ENCODE peak calls at places on chromosomes 6 and 20, in ten cellular contexts. L is dorsolateral prefrontal cortex; R is Calu3; F is left lung; T is progenitor cell of endocrine pancreas; S is astrocyte of the spinal cord; W is CD8-positive, alpha-beta T cell; U is heart left ventricle; M is neural progenitor cell; N is AG04450. V is an unnamed sample.

GRCh38 chr6:43703512-43704429 is 16.2 kb upstream of the MRPS18A start:
- DNase-seq in W (no peak), U (no peak), N (no peak), M (no peak), L (no peak), S (no peak), T (no peak), R (peak; percentile 69), F (no peak), V (no peak)

GRCh38 chr6:109235639-109236038 is 140.3 kb downstream of the CEP57L1 start:
- DNase-seq in M (no peak), W (no peak), N (no peak), S (no peak), R (no peak), U (no peak), T (no peak), L (no peak), F (no peak), V (no peak)

GRCh38 chr20:57573893-57574292 is 13.0 kb downstream of the PCK1 start:
- DNase-seq in T (no peak), L (no peak), F (no peak), U (no peak), R (no peak), N (no peak), M (no peak), W (no peak), S (no peak), V (peak; percentile 39)

GRCh38 chr20:47456952-47457724 is 44.5 kb upstream of the NCOA3 start:
- DNase-seq in R (peak; percentile 31), T (no peak), M (no peak), F (no peak), N (no peak), W (no peak), S (peak; percentile 69), U (no peak), L (no peak), V (no peak)

GRCh38 chr6:130426078-130426726 is 60.4 kb downstream of the TMEM200A start:
- DNase-seq in F (no peak), M (no peak), S (peak; percentile 62), N (no peak), L (no peak), T (no peak), W (no peak), U (no peak), R (no peak), V (no peak)

GRCh38 chr6:79586548-79586947 is 44.6 kb upstream of the SH3BGRL2 start:
- DNase-seq in N (no peak), M (peak; percentile 37), S (peak; percentile 39), W (no peak), F (no peak), T (no peak), R (no peak), U (no peak), L (no peak), V (no peak)

GRCh38 chr20:14178528-14178927 is 158.9 kb downstream of the FLRT3 start:
- DNase-seq in F (no peak), M (no peak), W (no peak), T (no peak), S (no peak), L (no peak), R (no peak), U (no peak), N (no peak), V (no peak)

GRCh38 chr6:81895511-81896185 is 143.2 kb upstream of the TENT5A start:
- DNase-seq in L (no peak), N (peak; percentile 59), T (no peak), F (no peak), M (no peak), U (no peak), S (peak; percentile 98), W (no peak), R (no peak), V (no peak)

GRCh38 chr6:155561262-155561970 is 105.8 kb upstream of the NOX3 start:
- DNase-seq in R (no peak), F (no peak), M (no peak), S (no peak), N (peak; percentile 16), W (no peak), L (no peak), T (no peak), U (no peak), V (no peak)

GRCh38 chr20:326645-327031 is 1.3 kb downstream of the SOX12 start:
- DNase-seq in F (peak; percentile 47), R (peak; percentile 33), T (peak; percentile 47), U (no peak), W (no peak), N (no peak), S (no peak), L (no peak), M (peak; percentile 73), V (peak; percentile 63)
- TF ChIP-seq CTCF in F (no peak), R (no peak), T (no peak), U (no peak), W (no peak), N (no peak), S (no peak), L (no peak), M (peak; percentile 24), V (no peak)

GRCh38 chr6:10315631-10316145 is 99.2 kb downstream of the TFAP2A start:
- DNase-seq in S (no peak), R (no peak), M (no peak), T (no peak), N (no peak), W (no peak), F (no peak), U (no peak), L (no peak), V (no peak)
- TF ChIP-seq CTCF in S (no peak), R (no peak), M (no peak), T (no peak), N (no peak), W (no peak), F (no peak), U (no peak), L (no peak), V (no peak)

DNA sequence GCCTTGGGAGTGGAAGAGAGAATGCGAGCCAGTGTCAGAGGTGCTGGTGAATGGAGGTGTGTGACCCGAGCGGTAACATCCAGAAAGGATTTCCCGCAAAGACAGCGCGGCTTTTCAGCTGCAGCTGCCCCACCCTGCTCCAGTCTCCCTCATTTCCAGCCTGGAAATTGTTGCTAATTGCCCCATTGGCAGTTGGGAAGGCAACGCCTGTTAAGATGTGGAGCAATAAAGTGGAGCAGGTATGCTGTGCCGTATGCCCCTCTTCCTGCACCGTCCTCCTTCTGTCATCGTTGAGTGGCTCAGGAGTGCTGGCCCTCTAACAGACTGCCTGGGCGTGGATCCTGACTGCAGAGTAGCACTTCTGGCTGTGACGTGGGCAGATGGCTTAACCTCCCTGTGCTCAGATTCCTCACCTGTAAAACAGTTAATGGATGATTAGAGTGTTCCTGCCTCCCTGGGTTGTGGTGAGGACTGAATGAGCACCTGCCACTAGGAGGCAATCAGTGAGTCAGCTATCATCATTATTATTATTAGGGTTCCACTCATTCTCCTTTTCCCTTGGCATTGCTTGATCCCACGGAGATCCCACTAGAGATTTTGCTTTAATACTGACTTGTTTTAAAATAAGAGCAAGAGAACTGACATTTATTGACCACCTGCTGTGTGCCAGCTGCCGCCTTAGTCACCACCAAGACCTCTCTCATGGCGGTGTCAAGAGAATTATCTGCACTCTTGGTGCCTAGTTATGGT is 11.7 kb downstream of the ARFGEF2 start:
- DNase-seq in L (no peak), F (peak; percentile 81), T (no peak), S (no peak), W (no peak), U (no peak), N (no peak), M (no peak), R (peak; percentile 13), V (peak; percentile 54)
- TF ChIP-seq CTCF in L (no peak), F (no peak), T (no peak), S (no peak), W (no peak), U (no peak), N (no peak), M (no peak), R (no peak), V (no peak)

DNA sequence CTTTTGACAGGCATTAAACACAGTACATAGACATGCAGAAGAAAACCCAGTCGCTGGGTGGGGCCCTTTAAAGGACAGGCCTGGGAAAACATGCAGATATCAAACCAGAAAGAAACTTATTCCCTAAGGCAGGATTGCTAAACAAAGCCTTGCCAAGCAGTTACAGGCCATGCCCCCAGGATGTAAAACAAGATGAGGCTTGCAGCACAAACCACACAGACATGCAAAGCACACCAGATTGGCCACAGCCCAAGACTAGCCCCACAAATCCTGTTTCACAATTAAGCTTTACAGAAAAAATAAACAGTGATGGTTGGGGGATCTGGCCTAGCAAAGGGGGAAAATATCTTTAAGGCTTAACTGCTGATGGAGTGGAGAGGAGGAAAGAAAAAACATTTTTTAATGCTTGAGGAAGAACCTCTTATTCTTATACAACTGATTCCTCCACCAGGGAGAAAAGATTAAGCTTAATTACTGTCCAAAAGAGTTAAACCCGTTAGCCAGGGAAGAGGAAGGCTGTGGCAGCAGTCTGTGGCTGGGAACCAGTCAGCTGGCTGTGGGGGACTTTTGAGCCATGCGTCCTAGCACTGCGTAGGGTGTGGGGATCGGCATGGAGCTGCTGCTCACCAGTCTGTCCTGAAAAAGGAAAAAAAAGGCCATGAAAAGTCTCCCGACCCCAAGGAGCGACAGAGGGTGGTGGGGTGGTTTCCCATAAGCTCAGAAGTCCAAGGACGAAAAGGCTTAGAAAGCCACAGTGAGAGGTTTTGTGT is 28.4 kb downstream of the COL19A1 start:
- DNase-seq in R (no peak), F (no peak), S (peak; percentile 50), W (no peak), M (peak; percentile 13), L (no peak), T (no peak), N (peak; percentile 39), U (no peak), V (no peak)
- TF ChIP-seq CTCF in R (no peak), F (no peak), S (no peak), W (no peak), M (no peak), L (no peak), T (no peak), N (no peak), U (no peak), V (no peak)

DNA sequence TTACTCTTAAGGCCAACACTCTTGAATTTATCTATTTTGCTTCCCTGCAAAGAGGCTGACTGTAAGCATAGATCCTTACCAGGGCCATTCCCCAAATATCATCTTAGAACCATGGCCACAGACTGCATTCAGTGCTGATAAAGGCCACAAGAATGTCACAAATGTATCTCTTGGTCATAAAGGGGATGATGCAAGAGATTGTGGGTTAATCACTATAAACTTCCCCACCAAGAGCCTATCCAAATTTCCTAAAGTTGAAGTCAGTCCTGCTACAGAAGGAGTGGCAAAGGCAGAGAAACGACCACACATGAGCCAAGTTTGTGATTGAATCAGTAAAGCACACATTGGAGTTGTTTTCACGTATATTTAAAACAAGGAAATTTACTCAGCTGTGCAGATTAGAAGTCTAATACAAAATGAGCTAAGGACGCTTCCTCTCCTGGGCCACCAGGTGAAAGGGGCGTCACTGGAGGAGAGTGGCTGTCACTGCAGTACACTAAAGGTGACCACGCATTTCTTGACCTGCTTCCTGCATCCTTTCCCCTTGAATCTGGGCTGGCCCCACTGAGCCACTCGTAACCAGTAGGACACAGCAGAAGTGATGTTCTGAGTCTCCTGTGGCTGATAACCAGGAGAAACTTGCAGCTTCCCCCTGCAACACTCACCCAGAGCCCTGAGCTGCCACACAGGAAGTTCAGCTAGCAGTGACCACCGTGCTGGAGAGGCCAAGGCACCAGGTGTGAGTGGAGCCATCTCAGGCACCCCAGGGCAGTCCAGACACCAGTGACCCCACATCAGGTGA is 181.9 kb downstream of the SYNDIG1 start:
- DNase-seq in S (peak; percentile 89), L (no peak), R (no peak), M (no peak), U (no peak), W (no peak), F (peak; percentile 10), T (no peak), N (peak; percentile 77), V (no peak)
- TF ChIP-seq CTCF in S (no peak), L (no peak), R (no peak), M (no peak), U (no peak), W (no peak), F (no peak), T (no peak), N (no peak), V (no peak)